ENCODE peak calls at places on chromosomes 4 and X, in six cellular contexts. Z is NCI-H1105; J is activated naive CD4-positive, alpha-beta T cell; C is fibroblast of lung; L is astrocyte of the spinal cord; I is Kasumi-1. O is an unnamed sample.

GRCh38 chr4:181688886-181689285 is 554.3 kb upstream of the TENM3 start:
- DNase-seq in Z (no peak), J (no peak), C (peak), L (peak), I (no peak), O (no peak)

GRCh38 chr4:57182132-57182874 is 72.1 kb upstream of the IGFBP7 start:
- DNase-seq in Z (no peak), J (no peak), C (no peak), L (no peak), I (peak), O (no peak)

GRCh38 chrX:41085883-41086626 is 810 bp downstream of the USP9X start:
- DNase-seq in Z (peak), J (peak), C (peak), L (peak), I (peak), O (no peak)

GRCh38 chrX:15816886-15817285 is 26.6 kb downstream of the ZRSR2 start:
- DNase-seq in Z (no peak), J (no peak), C (peak), L (peak), I (no peak), O (no peak)

GRCh38 chrX:75230296-75230695 is 43.6 kb upstream of the UPRT start:
- DNase-seq in Z (no peak), J (no peak), C (no peak), L (no peak), I (no peak), O (no peak)

GRCh38 chr4:123159479-123159878 is 237.1 kb upstream of the NUDT6 start:
- DNase-seq in Z (no peak), J (no peak), C (no peak), L (no peak), I (no peak), O (no peak)

GRCh38 chr4:124321370-124321769 is 391.2 kb downstream of the ANKRD50 start:
- DNase-seq in Z (no peak), J (no peak), C (peak), L (peak), I (no peak), O (no peak)

GRCh38 chr4:123503698-123504389 is 107.2 kb downstream of the SPRY1 start:
- DNase-seq in Z (no peak), J (no peak), C (no peak), L (no peak), I (no peak), O (no peak)

GRCh38 chr4:159484861-159485260 is 382.0 kb downstream of the RAPGEF2 start:
- DNase-seq in Z (no peak), J (no peak), C (no peak), L (no peak), I (no peak), O (no peak)

GRCh38 chrX:150873616-150874015 is 24.9 kb downstream of the CD99L2 start:
- DNase-seq in Z (no peak), J (no peak), C (peak), L (peak), I (no peak), O (peak)

GRCh38 chrX:97326456-97326855 is 442.7 kb downstream of the RPA4 start:
- DNase-seq in Z (no peak), J (no peak), C (peak), L (peak), I (no peak), O (no peak)

GRCh38 chrX:111200327-111200726 is 70.0 kb downstream of the CAPN6 start:
- DNase-seq in Z (no peak), J (no peak), C (no peak), L (no peak), I (no peak), O (no peak)

GRCh38 chrX:95728446-95728845 is 956.2 kb upstream of the DIAPH2 start:
- DNase-seq in Z (no peak), J (no peak), C (no peak), L (no peak), I (no peak), O (no peak)

GRCh38 chr4:189053621-189054020 is 887.1 kb upstream of the FRG1 start:
- DNase-seq in Z (no peak), J (no peak), C (no peak), L (no peak), I (no peak), O (no peak)

GRCh38 chrX:123835661-123836371 is 24.0 kb upstream of the XIAP start:
- DNase-seq in Z (no peak), J (no peak), C (peak), L (peak), I (no peak), O (no peak)

GRCh38 chr4:147136308-147136707 is 190.6 kb upstream of the TTC29 start:
- DNase-seq in Z (no peak), J (no peak), C (peak), L (peak), I (no peak), O (no peak)

GRCh38 chrX:30657542-30658238 is 4.5 kb downstream of the GK start:
- DNase-seq in Z (no peak), J (no peak), C (peak), L (peak), I (no peak), O (peak)

GRCh38 chr4:6824071-6824470 is 41.5 kb downstream of the KIAA0232 start:
- DNase-seq in Z (no peak), J (no peak), C (peak), L (peak), I (no peak), O (no peak)

GRCh38 chr4:91257721-91258120 is 1046.0 kb upstream of the GRID2 start:
- DNase-seq in Z (no peak), J (no peak), C (no peak), L (no peak), I (no peak), O (no peak)

GRCh38 chr4:93671093-93671492 is 157.5 kb upstream of the ATOH1 start:
- DNase-seq in Z (no peak), J (no peak), C (no peak), L (no peak), I (no peak), O (no peak)

GRCh38 chr4:7863911-7864681 is 75.6 kb downstream of the AFAP1 start:
- DNase-seq in Z (no peak), J (no peak), C (peak), L (no peak), I (no peak), O (no peak)

GRCh38 chr4:114076865-114077264 is 97.4 kb upstream of the ARSJ start:
- DNase-seq in Z (no peak), J (no peak), C (peak), L (no peak), I (no peak), O (no peak)

GRCh38 chrX:91435465-91435864 is 826 bp downstream of the PABPC5 start:
- DNase-seq in Z (peak), J (no peak), C (peak), L (no peak), I (no peak), O (no peak)

GRCh38 chrX:133921764-133922389 is 63.5 kb downstream of the GPC3 start:
- DNase-seq in Z (peak), J (peak), C (no peak), L (no peak), I (peak), O (no peak)

GRCh38 chrX:69968956-69969355 is 80.8 kb downstream of the AWAT2 start:
- DNase-seq in Z (peak), J (no peak), C (no peak), L (no peak), I (no peak), O (no peak)

GRCh38 chr4:6493668-6494304 is 21.4 kb upstream of the PPP2R2C start:
- DNase-seq in Z (no peak), J (no peak), C (peak), L (no peak), I (no peak), O (peak)

GRCh38 chr4:82462415-82462831 is 32.0 kb downstream of the ENOPH1 start:
- DNase-seq in Z (peak), J (peak), C (peak), L (peak), I (peak), O (peak)

GRCh38 chr4:22372958-22373357 is 142.9 kb downstream of the ADGRA3 start:
- DNase-seq in Z (no peak), J (no peak), C (no peak), L (no peak), I (no peak), O (no peak)

GRCh38 chrX:46318551-46318950 is 226.7 kb downstream of the ZNF674 start:
- DNase-seq in Z (no peak), J (no peak), C (no peak), L (no peak), I (no peak), O (no peak)

GRCh38 chr4:67152976-67153375 is 392.3 kb downstream of the CENPC start:
- DNase-seq in Z (no peak), J (no peak), C (no peak), L (no peak), I (no peak), O (no peak)

GRCh38 chr4:54473077-54473545 is 184.6 kb upstream of the KIT start:
- DNase-seq in Z (no peak), J (no peak), C (no peak), L (no peak), I (no peak), O (peak)

O was measured in epithelial cell of prostate.